ENCODE peak calls at places on chromosomes 13 and 19, in eight cellular contexts. One of them, this sample, is unnamed.

GRCh38 chr19:12751635-12752034 is at the start of gene BEST2:
- DNase-seq in COR-L47: no peak
- DNase-seq in stimulated activated CD4-positive, alpha-beta T cell treated with anti-CD3 and anti-CD28 coated beads, Interleukin-2, amount 100 ng/mL, for 48 hours: no peak
- DNase-seq in body of pancreas: no peak
- DNase-seq in KBM-7: no peak
- DNase-seq in NCI-H1105: no peak
- DNase-seq in nucleus accumbens: no peak
- DNase-seq in heart right ventricle: no peak
- DNase-seq in this sample: no peak

GRCh38 chr19:18657590-18658365 is 20.9 kb downstream of the KLHL26 start:
- DNase-seq in heart right ventricle: peak; percentile 77
- DNase-seq in KBM-7: peak; percentile 19
- DNase-seq in NCI-H1105: no peak
- DNase-seq in COR-L47: no peak
- DNase-seq in body of pancreas: peak; percentile 49
- DNase-seq in stimulated activated CD4-positive, alpha-beta T cell treated with anti-CD3 and anti-CD28 coated beads, Interleukin-2, amount 100 ng/mL, for 48 hours: no peak
- DNase-seq in nucleus accumbens: peak; percentile 62
- DNase-seq in this sample: peak; percentile 82

GRCh38 chr19:11324079-11324661 is 15.3 kb downstream of the RAB3D start:
- DNase-seq in stimulated activated CD4-positive, alpha-beta T cell treated with anti-CD3 and anti-CD28 coated beads, Interleukin-2, amount 100 ng/mL, for 48 hours: no peak
- DNase-seq in KBM-7: peak; percentile 96
- DNase-seq in nucleus accumbens: peak; percentile 45
- DNase-seq in COR-L47: peak; percentile 79
- DNase-seq in heart right ventricle: peak; percentile 63
- DNase-seq in NCI-H1105: peak; percentile 85
- DNase-seq in body of pancreas: peak; percentile 77
- DNase-seq in this sample: peak; percentile 76

GRCh38 chr19:49585023-49585422 is 3.9 kb downstream of the PRRG2 start:
- DNase-seq in KBM-7: no peak
- DNase-seq in stimulated activated CD4-positive, alpha-beta T cell treated with anti-CD3 and anti-CD28 coated beads, Interleukin-2, amount 100 ng/mL, for 48 hours: no peak
- DNase-seq in NCI-H1105: peak; percentile 26
- DNase-seq in nucleus accumbens: peak; percentile 26
- DNase-seq in body of pancreas: no peak
- DNase-seq in heart right ventricle: no peak
- DNase-seq in COR-L47: peak; percentile 76
- DNase-seq in this sample: no peak

GRCh38 chr19:5172859-5173577 is 167.6 kb downstream of the PTPRS start:
- DNase-seq in body of pancreas: no peak
- DNase-seq in nucleus accumbens: peak; percentile 37
- DNase-seq in NCI-H1105: no peak
- DNase-seq in COR-L47: no peak
- DNase-seq in heart right ventricle: no peak
- DNase-seq in KBM-7: no peak
- DNase-seq in stimulated activated CD4-positive, alpha-beta T cell treated with anti-CD3 and anti-CD28 coated beads, Interleukin-2, amount 100 ng/mL, for 48 hours: no peak
- DNase-seq in this sample: no peak

GRCh38 chr13:49303533-49304252 is 56.0 kb downstream of the CDADC1 start:
- DNase-seq in KBM-7: no peak
- DNase-seq in nucleus accumbens: peak; percentile 46
- DNase-seq in heart right ventricle: peak; percentile 35
- DNase-seq in NCI-H1105: no peak
- DNase-seq in stimulated activated CD4-positive, alpha-beta T cell treated with anti-CD3 and anti-CD28 coated beads, Interleukin-2, amount 100 ng/mL, for 48 hours: no peak
- DNase-seq in body of pancreas: peak; percentile 80
- DNase-seq in COR-L47: no peak
- DNase-seq in this sample: peak; percentile 62

GRCh38 chr19:49064768-49065611 is at the start of gene NTF4:
- DNase-seq in heart right ventricle: no peak
- DNase-seq in nucleus accumbens: no peak
- DNase-seq in stimulated activated CD4-positive, alpha-beta T cell treated with anti-CD3 and anti-CD28 coated beads, Interleukin-2, amount 100 ng/mL, for 48 hours: no peak
- DNase-seq in KBM-7: no peak
- DNase-seq in NCI-H1105: no peak
- DNase-seq in COR-L47: no peak
- DNase-seq in body of pancreas: peak; percentile 39
- DNase-seq in this sample: peak; percentile 44

GRCh38 chr13:80814541-80814940 is 473.6 kb upstream of the SPRY2 start:
- DNase-seq in COR-L47: no peak
- DNase-seq in body of pancreas: no peak
- DNase-seq in heart right ventricle: no peak
- DNase-seq in nucleus accumbens: no peak
- DNase-seq in NCI-H1105: no peak
- DNase-seq in stimulated activated CD4-positive, alpha-beta T cell treated with anti-CD3 and anti-CD28 coated beads, Interleukin-2, amount 100 ng/mL, for 48 hours: no peak
- DNase-seq in KBM-7: no peak
- DNase-seq in this sample: no peak

GRCh38 chr19:48784527-48784926 is 26.3 kb downstream of the BCAT2 start:
- DNase-seq in nucleus accumbens: no peak
- DNase-seq in body of pancreas: no peak
- DNase-seq in COR-L47: peak; percentile 15
- DNase-seq in stimulated activated CD4-positive, alpha-beta T cell treated with anti-CD3 and anti-CD28 coated beads, Interleukin-2, amount 100 ng/mL, for 48 hours: no peak
- DNase-seq in KBM-7: no peak
- DNase-seq in NCI-H1105: no peak
- DNase-seq in heart right ventricle: no peak
- DNase-seq in this sample: no peak

GRCh38 chr13:92802776-92803175 is 423.8 kb upstream of the GPC6 start:
- DNase-seq in heart right ventricle: no peak
- DNase-seq in KBM-7: no peak
- DNase-seq in body of pancreas: no peak
- DNase-seq in COR-L47: no peak
- DNase-seq in stimulated activated CD4-positive, alpha-beta T cell treated with anti-CD3 and anti-CD28 coated beads, Interleukin-2, amount 100 ng/mL, for 48 hours: no peak
- DNase-seq in NCI-H1105: no peak
- DNase-seq in nucleus accumbens: no peak
- DNase-seq in this sample: no peak

GRCh38 chr13:113405481-113406300 is 41.8 kb upstream of the GRTP1 start:
- DNase-seq in NCI-H1105: peak; percentile 82
- DNase-seq in nucleus accumbens: no peak
- DNase-seq in KBM-7: no peak
- DNase-seq in body of pancreas: no peak
- DNase-seq in stimulated activated CD4-positive, alpha-beta T cell treated with anti-CD3 and anti-CD28 coated beads, Interleukin-2, amount 100 ng/mL, for 48 hours: no peak
- DNase-seq in COR-L47: peak; percentile 76
- DNase-seq in heart right ventricle: no peak
- DNase-seq in this sample: no peak

GRCh38 chr13:42369071-42369795 is 97.3 kb downstream of the AKAP11 start:
- DNase-seq in nucleus accumbens: no peak
- DNase-seq in stimulated activated CD4-positive, alpha-beta T cell treated with anti-CD3 and anti-CD28 coated beads, Interleukin-2, amount 100 ng/mL, for 48 hours: peak; percentile 29
- DNase-seq in COR-L47: no peak
- DNase-seq in KBM-7: no peak
- DNase-seq in heart right ventricle: no peak
- DNase-seq in body of pancreas: no peak
- DNase-seq in NCI-H1105: no peak
- DNase-seq in this sample: no peak

GRCh38 chr19:1509589-1510441 is 3.0 kb downstream of the ADAMTSL5 start:
- DNase-seq in nucleus accumbens: no peak
- DNase-seq in COR-L47: no peak
- DNase-seq in body of pancreas: no peak
- DNase-seq in heart right ventricle: no peak
- DNase-seq in KBM-7: no peak
- DNase-seq in stimulated activated CD4-positive, alpha-beta T cell treated with anti-CD3 and anti-CD28 coated beads, Interleukin-2, amount 100 ng/mL, for 48 hours: no peak
- DNase-seq in NCI-H1105: no peak
- DNase-seq in this sample: no peak

GRCh38 chr13:71625183-71625582 is 241.8 kb downstream of the DACH1 start:
- DNase-seq in COR-L47: no peak
- DNase-seq in nucleus accumbens: no peak
- DNase-seq in body of pancreas: no peak
- DNase-seq in NCI-H1105: no peak
- DNase-seq in KBM-7: no peak
- DNase-seq in stimulated activated CD4-positive, alpha-beta T cell treated with anti-CD3 and anti-CD28 coated beads, Interleukin-2, amount 100 ng/mL, for 48 hours: no peak
- DNase-seq in heart right ventricle: no peak
- DNase-seq in this sample: no peak

GRCh38 chr19:54918499-54918898 is 12.6 kb downstream of the NCR1 start:
- DNase-seq in NCI-H1105: no peak
- DNase-seq in nucleus accumbens: no peak
- DNase-seq in stimulated activated CD4-positive, alpha-beta T cell treated with anti-CD3 and anti-CD28 coated beads, Interleukin-2, amount 100 ng/mL, for 48 hours: no peak
- DNase-seq in body of pancreas: no peak
- DNase-seq in COR-L47: no peak
- DNase-seq in heart right ventricle: no peak
- DNase-seq in KBM-7: no peak
- DNase-seq in this sample: no peak

GRCh38 chr13:108185218-108185617 is 30.1 kb downstream of the LIG4 start:
- DNase-seq in NCI-H1105: no peak
- DNase-seq in stimulated activated CD4-positive, alpha-beta T cell treated with anti-CD3 and anti-CD28 coated beads, Interleukin-2, amount 100 ng/mL, for 48 hours: no peak
- DNase-seq in body of pancreas: no peak
- DNase-seq in nucleus accumbens: no peak
- DNase-seq in COR-L47: no peak
- DNase-seq in heart right ventricle: no peak
- DNase-seq in KBM-7: no peak
- DNase-seq in this sample: no peak

GRCh38 chr19:10864538-10864899 is 6.8 kb upstream of the CARM1 start:
- DNase-seq in NCI-H1105: peak; percentile 70
- DNase-seq in COR-L47: peak; percentile 60
- DNase-seq in nucleus accumbens: peak; percentile 85
- DNase-seq in body of pancreas: peak; percentile 90
- DNase-seq in heart right ventricle: peak; percentile 89
- DNase-seq in stimulated activated CD4-positive, alpha-beta T cell treated with anti-CD3 and anti-CD28 coated beads, Interleukin-2, amount 100 ng/mL, for 48 hours: peak; percentile 86
- DNase-seq in KBM-7: peak; percentile 83
- DNase-seq in this sample: peak; percentile 91

GRCh38 chr13:101523732-101524131 is 71.3 kb downstream of the ITGBL1 start:
- DNase-seq in NCI-H1105: no peak
- DNase-seq in stimulated activated CD4-positive, alpha-beta T cell treated with anti-CD3 and anti-CD28 coated beads, Interleukin-2, amount 100 ng/mL, for 48 hours: no peak
- DNase-seq in COR-L47: no peak
- DNase-seq in nucleus accumbens: no peak
- DNase-seq in KBM-7: no peak
- DNase-seq in heart right ventricle: no peak
- DNase-seq in body of pancreas: no peak
- DNase-seq in this sample: no peak

GRCh38 chr13:44044544-44045178 is 165.0 kb downstream of the LACC1 start:
- DNase-seq in stimulated activated CD4-positive, alpha-beta T cell treated with anti-CD3 and anti-CD28 coated beads, Interleukin-2, amount 100 ng/mL, for 48 hours: no peak
- DNase-seq in body of pancreas: no peak
- DNase-seq in KBM-7: no peak
- DNase-seq in NCI-H1105: no peak
- DNase-seq in heart right ventricle: no peak
- DNase-seq in nucleus accumbens: no peak
- DNase-seq in COR-L47: no peak
- DNase-seq in this sample: peak; percentile 41

GRCh38 chr13:62209539-62209938 is 793.9 kb upstream of the PCDH20 start:
- DNase-seq in NCI-H1105: peak; percentile 86
- DNase-seq in heart right ventricle: no peak
- DNase-seq in KBM-7: no peak
- DNase-seq in stimulated activated CD4-positive, alpha-beta T cell treated with anti-CD3 and anti-CD28 coated beads, Interleukin-2, amount 100 ng/mL, for 48 hours: no peak
- DNase-seq in COR-L47: no peak
- DNase-seq in body of pancreas: no peak
- DNase-seq in nucleus accumbens: no peak
- DNase-seq in this sample: no peak

GRCh38 chr13:34897220-34897619 is 44.9 kb upstream of the NBEA start:
- DNase-seq in nucleus accumbens: no peak
- DNase-seq in stimulated activated CD4-positive, alpha-beta T cell treated with anti-CD3 and anti-CD28 coated beads, Interleukin-2, amount 100 ng/mL, for 48 hours: no peak
- DNase-seq in COR-L47: no peak
- DNase-seq in heart right ventricle: no peak
- DNase-seq in KBM-7: no peak
- DNase-seq in NCI-H1105: no peak
- DNase-seq in body of pancreas: no peak
- DNase-seq in this sample: no peak

GRCh38 chr19:32580353-32580900 is 563 bp upstream of the PDCD5 start:
- DNase-seq in stimulated activated CD4-positive, alpha-beta T cell treated with anti-CD3 and anti-CD28 coated beads, Interleukin-2, amount 100 ng/mL, for 48 hours: no peak
- DNase-seq in body of pancreas: no peak
- DNase-seq in nucleus accumbens: no peak
- DNase-seq in KBM-7: no peak
- DNase-seq in COR-L47: no peak
- DNase-seq in NCI-H1105: no peak
- DNase-seq in heart right ventricle: no peak
- DNase-seq in this sample: no peak

GRCh38 chr19:33622505-33622808 is 704 bp downstream of the CHST8 start:
- DNase-seq in COR-L47: no peak
- DNase-seq in body of pancreas: no peak
- DNase-seq in KBM-7: no peak
- DNase-seq in heart right ventricle: no peak
- DNase-seq in stimulated activated CD4-positive, alpha-beta T cell treated with anti-CD3 and anti-CD28 coated beads, Interleukin-2, amount 100 ng/mL, for 48 hours: no peak
- DNase-seq in NCI-H1105: no peak
- DNase-seq in nucleus accumbens: no peak
- DNase-seq in this sample: no peak

GRCh38 chr13:75492389-75492788 is 10.4 kb upstream of the TBC1D4 start:
- DNase-seq in stimulated activated CD4-positive, alpha-beta T cell treated with anti-CD3 and anti-CD28 coated beads, Interleukin-2, amount 100 ng/mL, for 48 hours: no peak
- DNase-seq in heart right ventricle: no peak
- DNase-seq in NCI-H1105: no peak
- DNase-seq in nucleus accumbens: no peak
- DNase-seq in KBM-7: no peak
- DNase-seq in COR-L47: no peak
- DNase-seq in body of pancreas: no peak
- DNase-seq in this sample: no peak

GRCh38 chr19:18507021-18507726 is 14.7 kb downstream of the ELL start:
- DNase-seq in heart right ventricle: peak; percentile 58
- DNase-seq in COR-L47: no peak
- DNase-seq in KBM-7: peak; percentile 39
- DNase-seq in nucleus accumbens: peak; percentile 18
- DNase-seq in NCI-H1105: no peak
- DNase-seq in stimulated activated CD4-positive, alpha-beta T cell treated with anti-CD3 and anti-CD28 coated beads, Interleukin-2, amount 100 ng/mL, for 48 hours: no peak
- DNase-seq in body of pancreas: no peak
- DNase-seq in this sample: peak; percentile 78

GRCh38 chr19:55467236-55468053 is 2.9 kb upstream of the C19orf85 start:
- DNase-seq in NCI-H1105: no peak
- DNase-seq in heart right ventricle: peak; percentile 80
- DNase-seq in COR-L47: no peak
- DNase-seq in stimulated activated CD4-positive, alpha-beta T cell treated with anti-CD3 and anti-CD28 coated beads, Interleukin-2, amount 100 ng/mL, for 48 hours: peak; percentile 80
- DNase-seq in body of pancreas: peak; percentile 65
- DNase-seq in KBM-7: peak; percentile 45
- DNase-seq in nucleus accumbens: peak; percentile 40
- DNase-seq in this sample: peak; percentile 86

GRCh38 chr13:19597523-19597922 is 35.9 kb upstream of the MPHOSPH8 start:
- DNase-seq in stimulated activated CD4-positive, alpha-beta T cell treated with anti-CD3 and anti-CD28 coated beads, Interleukin-2, amount 100 ng/mL, for 48 hours: no peak
- DNase-seq in body of pancreas: no peak
- DNase-seq in KBM-7: no peak
- DNase-seq in NCI-H1105: no peak
- DNase-seq in heart right ventricle: no peak
- DNase-seq in nucleus accumbens: no peak
- DNase-seq in COR-L47: no peak
- DNase-seq in this sample: no peak

GRCh38 chr13:44865722-44866484 is 123.4 kb downstream of the NUFIP1 start:
- DNase-seq in heart right ventricle: no peak
- DNase-seq in KBM-7: no peak
- DNase-seq in NCI-H1105: no peak
- DNase-seq in stimulated activated CD4-positive, alpha-beta T cell treated with anti-CD3 and anti-CD28 coated beads, Interleukin-2, amount 100 ng/mL, for 48 hours: no peak
- DNase-seq in nucleus accumbens: no peak
- DNase-seq in body of pancreas: no peak
- DNase-seq in COR-L47: no peak
- DNase-seq in this sample: no peak

This sample was measured in left ventricle myocardium superior.